ENCODE peak calls at places on chromosomes 13 and 19, in ten cellular contexts. K is cardiac fibroblast, I is HCT116, Z is omental fat pad, H is lower leg skin, F is astrocyte, D is MCF 10A, O is left ventricle myocardium inferior, J is psoas muscle, Q is HFFc6. R is an unnamed sample.

GRCh38 chr13:43487459-43487858 is 299.3 kb downstream of the ENOX1 start:
- DNase-seq in F (no peak), J (no peak), O (no peak), H (no peak), I (no peak), Q (no peak), K (no peak), D (no peak), Z (no peak), R (no peak)

GRCh38 chr13:49454388-49455015 is 10.4 kb downstream of the SETDB2 start:
- DNase-seq in F (peak), D (no peak), Z (no peak), I (no peak), J (no peak), O (no peak), H (no peak), K (peak), Q (peak), R (no peak)

GRCh38 chr19:30228113-30228725 is 144.0 kb upstream of the ZNF536 start:
- DNase-seq in F (no peak), Q (no peak), O (no peak), J (no peak), D (no peak), I (no peak), Z (no peak), H (no peak), K (no peak), R (no peak)

GRCh38 chr19:2428027-2428690 is 773 bp upstream of the TIMM13 start:
- DNase-seq in D (no peak), J (peak), Z (no peak), Q (no peak), O (peak), K (peak), H (peak), I (no peak), F (no peak), R (no peak)

GRCh38 chr13:27006519-27007161 is 165.0 kb downstream of the USP12 start:
- DNase-seq in I (peak), H (no peak), D (peak), J (no peak), F (no peak), O (no peak), Q (peak), K (peak), Z (no peak), R (no peak)

GRCh38 chr13:21079761-21080730 is 18.7 kb upstream of the LATS2 start:
- DNase-seq in Q (peak), D (peak), K (peak), H (no peak), F (peak), O (no peak), I (no peak), J (no peak), Z (no peak), R (peak)

GRCh38 chr13:109667754-109668360 is 118.5 kb downstream of the IRS2 start:
- DNase-seq in K (no peak), H (no peak), Z (no peak), Q (no peak), D (no peak), J (no peak), F (no peak), I (no peak), O (no peak), R (no peak)

GRCh38 chr19:55146648-55147218 is 2.3 kb downstream of the TNNT1 start:
- DNase-seq in D (peak), I (peak), K (no peak), J (no peak), Z (no peak), H (no peak), O (no peak), F (no peak), Q (no peak), R (no peak)

GRCh38 chr13:20461481-20461859 is 64.2 kb downstream of the CRYL1 start:
- DNase-seq in J (no peak), O (no peak), I (no peak), H (no peak), Z (no peak), Q (peak), K (peak), F (peak), D (peak), R (no peak)

GRCh38 chr19:40341601-40342482 is 6.4 kb downstream of the C19orf47 start:
- DNase-seq in I (no peak), H (no peak), O (peak), Q (no peak), D (no peak), Z (no peak), J (peak), K (no peak), F (no peak), R (no peak)

GRCh38 chr13:39377699-39378098 is 225.3 kb downstream of the LHFPL6 start:
- DNase-seq in K (no peak), J (no peak), Z (no peak), H (no peak), D (no peak), I (no peak), Q (no peak), F (no peak), O (no peak), R (no peak)

GRCh38 chr19:10256551-10256950 is 4.5 kb downstream of the MRPL4 start:
- DNase-seq in Z (no peak), I (no peak), Q (no peak), O (no peak), K (no peak), J (no peak), D (no peak), F (no peak), H (no peak), R (no peak)

GRCh38 chr13:86080340-86080995 is 281.2 kb upstream of the SLITRK6 start:
- DNase-seq in K (no peak), Q (no peak), F (no peak), D (peak), Z (no peak), I (no peak), O (no peak), H (no peak), J (no peak), R (no peak)

GRCh38 chr19:41870401-41870873 is 6.6 kb upstream of the CD79A start:
- DNase-seq in F (peak), I (no peak), J (no peak), Z (no peak), O (no peak), H (no peak), D (peak), K (peak), Q (peak), R (no peak)

GRCh38 chr13:87295636-87296035 is 375.5 kb upstream of the SLITRK5 start:
- DNase-seq in H (no peak), O (no peak), Q (no peak), Z (no peak), J (no peak), K (no peak), D (no peak), I (no peak), F (peak), R (no peak)

GRCh38 chr13:101545521-101545920 is 93.0 kb downstream of the ITGBL1 start:
- DNase-seq in Q (peak), O (no peak), K (peak), F (no peak), H (no peak), I (no peak), Z (no peak), D (no peak), J (no peak), R (no peak)

GRCh38 chr13:39538826-39539555 is 64.0 kb downstream of the LHFPL6 start:
- DNase-seq in D (no peak), Q (peak), F (peak), H (no peak), O (no peak), Z (no peak), K (peak), I (no peak), J (no peak), R (no peak)

GRCh38 chr13:99969368-99969933 is 2.1 kb downstream of the ZIC5 start:
- DNase-seq in F (no peak), O (no peak), K (no peak), Z (no peak), I (no peak), D (no peak), J (no peak), Q (no peak), H (no peak), R (no peak)

GRCh38 chr13:57568865-57569264 is 62.7 kb upstream of the PCDH17 start:
- DNase-seq in F (no peak), O (no peak), Z (no peak), I (no peak), J (no peak), H (no peak), Q (no peak), K (no peak), D (no peak), R (no peak)

GRCh38 chr13:57569981-57570380 is 61.6 kb upstream of the PCDH17 start:
- DNase-seq in H (no peak), K (no peak), I (no peak), O (no peak), J (no peak), D (peak), F (peak), Z (no peak), Q (no peak), R (no peak)
- TF ChIP-seq CTCF in H (no peak), K (no peak), I (no peak), O (no peak), J (no peak), D (no peak), F (no peak), Z (no peak), Q (no peak), R (no peak)

GRCh38 chr13:57633141-57633949 is 1.8 kb downstream of the PCDH17 start:
- DNase-seq in O (peak), Q (no peak), I (no peak), D (no peak), F (peak), J (peak), K (peak), H (no peak), Z (no peak), R (no peak)
- TF ChIP-seq CTCF in O (peak), Q (peak), I (no peak), D (no peak), F (peak), J (peak), K (peak), H (no peak), Z (no peak), R (no peak)

GRCh38 chr19:1253514-1254080 is 5.2 kb downstream of the MIDN start:
- DNase-seq in D (no peak), O (no peak), K (no peak), H (peak), Q (no peak), Z (no peak), J (no peak), F (peak), I (no peak), R (no peak)
- TF ChIP-seq CTCF in D (no peak), O (no peak), K (no peak), H (no peak), Q (no peak), Z (no peak), J (no peak), F (no peak), I (no peak), R (no peak)

GRCh38 chr13:113831061-113831460 is 32.8 kb downstream of the GAS6 start:
- DNase-seq in O (no peak), Q (no peak), J (peak), K (no peak), D (no peak), Z (no peak), H (no peak), I (no peak), F (no peak), R (no peak)
- TF ChIP-seq CTCF in O (no peak), Q (no peak), J (no peak), K (no peak), D (no peak), Z (no peak), H (no peak), I (no peak), F (no peak), R (no peak)

GRCh38 chr19:3821156-3821555 is 35.0 kb upstream of the MATK start:
- DNase-seq in O (no peak), Z (no peak), J (no peak), H (no peak), F (no peak), Q (no peak), I (no peak), D (no peak), K (no peak), R (no peak)
- TF ChIP-seq CTCF in O (no peak), Z (no peak), J (peak), H (no peak), F (no peak), Q (no peak), I (no peak), D (no peak), K (no peak), R (no peak)

DNA sequence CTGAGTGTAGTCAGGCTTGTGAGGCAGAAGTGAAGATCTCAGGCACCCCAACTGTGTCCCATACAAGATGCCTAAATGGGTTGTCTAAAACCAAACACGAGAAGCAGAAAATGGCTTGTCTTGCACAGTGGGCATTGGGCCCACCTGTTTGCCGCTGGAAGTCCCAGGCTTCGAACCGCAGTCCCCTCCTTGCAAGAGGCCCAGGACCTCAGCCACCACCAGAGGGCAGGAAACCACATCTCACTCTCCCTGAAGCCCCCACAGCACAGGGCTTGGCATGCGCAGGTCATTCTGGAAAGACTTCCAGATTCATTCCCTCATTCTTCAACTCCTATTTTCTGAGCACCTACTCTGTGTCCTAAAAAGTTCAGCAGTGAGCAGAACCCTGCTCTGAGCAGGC is 973.7 kb downstream of the UQCRFS1 start:
- DNase-seq in K (peak), F (no peak), D (no peak), Z (no peak), Q (no peak), O (no peak), I (no peak), J (no peak), H (no peak), R (no peak)
- TF ChIP-seq CTCF in K (peak), F (peak), D (no peak), Z (no peak), Q (peak), O (no peak), I (no peak), J (no peak), H (no peak), R (peak)

R was measured in epithelial cell of proximal tubule.